ENCODE peak calls at places on chromosome 11, in five cellular contexts. L is left ventricle myocardium inferior, V is spleen, J is AG09309, Z is tibial artery. S is an unnamed sample.

GRCh38 chr11:96161271-96162089 is 181.5 kb downstream of the MAML2 start:
- DNase-seq in L (no peak), V (no peak), J (no peak), Z (no peak), S (peak)

GRCh38 chr11:76668362-76669155 is 2.0 kb downstream of the LRRC32 start:
- DNase-seq in L (no peak), V (peak), J (no peak), Z (peak), S (no peak)

GRCh38 chr11:116445108-116446047 is 327.4 kb downstream of the BUD13 start:
- DNase-seq in L (no peak), V (no peak), J (no peak), Z (no peak), S (no peak)

GRCh38 chr11:102144357-102145342 is 34.4 kb downstream of the YAP1 start:
- DNase-seq in L (peak), V (no peak), J (no peak), Z (peak), S (peak)

GRCh38 chr11:87173185-87174039 is 135.7 kb downstream of the TMEM135 start:
- DNase-seq in L (no peak), V (no peak), J (peak), Z (no peak), S (peak)

GRCh38 chr11:96256213-96256580 is 86.8 kb downstream of the MAML2 start:
- DNase-seq in L (no peak), V (no peak), J (no peak), Z (no peak), S (no peak)

GRCh38 chr11:134571301-134571700 is 159.3 kb upstream of the B3GAT1 start:
- DNase-seq in L (no peak), V (no peak), J (no peak), Z (no peak), S (no peak)

GRCh38 chr11:66188580-66188979 is 79.9 kb upstream of the RAB1B start:
- DNase-seq in L (no peak), V (no peak), J (peak), Z (no peak), S (peak)

GRCh38 chr11:94149435-94149834 is 20.8 kb downstream of the PANX1 start:
- DNase-seq in L (no peak), V (no peak), J (no peak), Z (no peak), S (peak)

GRCh38 chr11:99865951-99866350 is 821.1 kb upstream of the ARHGAP42 start:
- DNase-seq in L (no peak), V (no peak), J (no peak), Z (no peak), S (peak)

GRCh38 chr11:111176603-111177002 is 68.9 kb upstream of the POU2AF2 start:
- DNase-seq in L (no peak), V (no peak), J (no peak), Z (no peak), S (no peak)

GRCh38 chr11:83033972-83034672 is 37.6 kb downstream of the RAB30 start:
- DNase-seq in L (peak), V (no peak), J (peak), Z (peak), S (peak)

GRCh38 chr11:100791873-100792272 is 104.8 kb downstream of the ARHGAP42 start:
- DNase-seq in L (no peak), V (no peak), J (no peak), Z (no peak), S (no peak)

GRCh38 chr11:35794850-35795249 is 132.3 kb downstream of the TRIM44 start:
- DNase-seq in L (no peak), V (no peak), J (no peak), Z (no peak), S (peak)

GRCh38 chr11:36672815-36673450 is 74.9 kb upstream of the RAG2 start:
- DNase-seq in L (no peak), V (no peak), J (peak), Z (no peak), S (peak)

GRCh38 chr11:20612416-20612815 is 13.0 kb downstream of the SLC6A5 start:
- DNase-seq in L (no peak), V (no peak), J (no peak), Z (no peak), S (no peak)

GRCh38 chr11:106471273-106471672 is 393.8 kb downstream of the AASDHPPT start:
- DNase-seq in L (no peak), V (no peak), J (no peak), Z (no peak), S (no peak)

GRCh38 chr11:45147871-45148270 is 1.4 kb downstream of the PRDM11 start:
- DNase-seq in L (no peak), V (peak), J (no peak), Z (peak), S (no peak)

GRCh38 chr11:15641191-15641810 is 526.6 kb downstream of the INSC start:
- DNase-seq in L (no peak), V (no peak), J (no peak), Z (no peak), S (no peak)

GRCh38 chr11:15635501-15635900 is 520.8 kb downstream of the INSC start:
- DNase-seq in L (no peak), V (no peak), J (no peak), Z (no peak), S (no peak)

GRCh38 chr11:15636520-15637065 is 521.9 kb downstream of the INSC start:
- DNase-seq in L (no peak), V (no peak), J (no peak), Z (no peak), S (no peak)

DNA sequence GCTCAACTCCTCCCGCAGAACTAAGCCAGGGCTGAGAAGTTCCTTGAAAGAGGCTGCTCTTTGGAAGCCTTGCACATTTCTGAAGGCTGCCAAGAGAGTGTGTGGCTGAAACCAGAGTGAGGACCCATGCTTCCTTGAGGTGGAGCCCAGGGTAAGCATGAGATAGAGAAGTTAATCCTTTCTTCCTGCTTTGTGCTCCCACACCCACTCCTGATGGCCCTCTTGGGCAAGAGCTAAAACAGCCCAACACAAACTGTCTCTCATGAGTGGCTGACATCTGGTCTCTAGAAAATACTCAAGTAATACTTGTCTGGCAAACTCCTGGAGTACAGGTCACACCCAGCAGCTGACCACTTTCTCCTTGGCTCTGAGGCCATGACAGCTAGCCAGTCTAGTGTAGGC is 523.7 kb downstream of the INSC start:
- DNase-seq in L (no peak), V (no peak), J (no peak), Z (no peak), S (no peak)
- H3K4me3 ChIP-seq in L (no peak), V (no peak), J (no peak), Z (no peak), S (no peak)

GRCh38 chr11:61980783-61981541 is 13.5 kb upstream of the FTH1 start:
- DNase-seq in L (no peak), V (peak), J (no peak), Z (peak), S (no peak)

GRCh38 chr11:61978703-61979661 is 11.5 kb upstream of the FTH1 start:
- DNase-seq in L (no peak), V (peak), J (no peak), Z (peak), S (no peak)

GRCh38 chr11:61985863-61986262 is 18.4 kb upstream of the FTH1 start:
- DNase-seq in L (no peak), V (no peak), J (no peak), Z (peak), S (no peak)

GRCh38 chr11:61983419-61983818 is 16.0 kb upstream of the FTH1 start:
- DNase-seq in L (peak), V (peak), J (no peak), Z (peak), S (no peak)
- H3K4me3 ChIP-seq in L (no peak), V (no peak), J (no peak), Z (no peak), S (no peak)

GRCh38 chr11:43579919-43580276 is 100.6 kb upstream of the HSD17B12 start:
- DNase-seq in L (no peak), V (no peak), J (no peak), Z (no peak), S (no peak)
- H3K4me3 ChIP-seq in L (peak), V (peak), J (peak), Z (peak), S (peak)

GRCh38 chr11:119362741-119363080 is 16.2 kb upstream of the MFRP start:
- DNase-seq in L (no peak), V (peak), J (no peak), Z (no peak), S (no peak)

GRCh38 chr11:119363874-119364590 is 17.5 kb downstream of the USP2 start:
- DNase-seq in L (peak), V (peak), J (no peak), Z (peak), S (no peak)

GRCh38 chr11:119361056-119361787 is 14.7 kb upstream of the MFRP start:
- DNase-seq in L (peak), V (peak), J (peak), Z (peak), S (peak)

GRCh38 chr11:119363081-119363861 is 16.8 kb upstream of the MFRP start:
- DNase-seq in L (no peak), V (peak), J (no peak), Z (peak), S (no peak)

GRCh38 chr11:119361961-119362725 is 15.6 kb upstream of the MFRP start:
- DNase-seq in L (no peak), V (peak), J (no peak), Z (no peak), S (no peak)
- H3K4me3 ChIP-seq in L (peak), V (no peak), J (no peak), Z (peak), S (peak)

S was measured in skeletal muscle cell.